ENCODE peak calls at places on chromosomes 3 and 15, in nine cellular contexts. One of them, this sample, is unnamed.

GRCh38 chr3:79467721-79468120 is 300.1 kb downstream of the ROBO1 start:
- DNase-seq in stimulated activated CD8-positive, alpha-beta memory T cell treated with anti-CD3 and anti-CD28 coated beads, Interleukin-2, amount 100 ng/mL, for 48 hours: no peak
- DNase-seq in NCI-H774: no peak
- DNase-seq in pulmonary artery endothelial cell: no peak
- DNase-seq in GM12892: no peak
- DNase-seq in aorta: no peak
- DNase-seq in HFFc6: no peak
- DNase-seq in stimulated activated naive CD8-positive, alpha-beta T cell treated with anti-CD3 and anti-CD28 coated beads, Interleukin-15, Interleukin-2, amounts not matched to agents 100 U/mL and 50 U/mL, for 24 hours: no peak
- DNase-seq in activated B cell treated with CpG ODN at 0.5 μM for 24 hours: no peak
- DNase-seq in this sample: no peak

GRCh38 chr3:55177749-55178148 is 249.9 kb upstream of the LRTM1 start:
- DNase-seq in stimulated activated CD8-positive, alpha-beta memory T cell treated with anti-CD3 and anti-CD28 coated beads, Interleukin-2, amount 100 ng/mL, for 48 hours: no peak
- DNase-seq in NCI-H774: no peak
- DNase-seq in pulmonary artery endothelial cell: no peak
- DNase-seq in GM12892: no peak
- DNase-seq in aorta: no peak
- DNase-seq in HFFc6: no peak
- DNase-seq in stimulated activated naive CD8-positive, alpha-beta T cell treated with anti-CD3 and anti-CD28 coated beads, Interleukin-15, Interleukin-2, amounts not matched to agents 100 U/mL and 50 U/mL, for 24 hours: no peak
- DNase-seq in activated B cell treated with CpG ODN at 0.5 μM for 24 hours: no peak
- DNase-seq in this sample: no peak

GRCh38 chr15:69236505-69236904 is 62.2 kb upstream of the PAQR5 start:
- DNase-seq in stimulated activated CD8-positive, alpha-beta memory T cell treated with anti-CD3 and anti-CD28 coated beads, Interleukin-2, amount 100 ng/mL, for 48 hours: no peak
- DNase-seq in NCI-H774: no peak
- DNase-seq in pulmonary artery endothelial cell: no peak
- DNase-seq in GM12892: no peak
- DNase-seq in aorta: no peak
- DNase-seq in HFFc6: no peak
- DNase-seq in stimulated activated naive CD8-positive, alpha-beta T cell treated with anti-CD3 and anti-CD28 coated beads, Interleukin-15, Interleukin-2, amounts not matched to agents 100 U/mL and 50 U/mL, for 24 hours: no peak
- DNase-seq in activated B cell treated with CpG ODN at 0.5 μM for 24 hours: no peak
- DNase-seq in this sample: no peak

GRCh38 chr3:8239718-8240698 is 261.6 kb upstream of the LMCD1 start:
- DNase-seq in stimulated activated CD8-positive, alpha-beta memory T cell treated with anti-CD3 and anti-CD28 coated beads, Interleukin-2, amount 100 ng/mL, for 48 hours: no peak
- DNase-seq in NCI-H774: no peak
- DNase-seq in pulmonary artery endothelial cell: peak
- DNase-seq in GM12892: no peak
- DNase-seq in aorta: no peak
- DNase-seq in HFFc6: peak
- DNase-seq in stimulated activated naive CD8-positive, alpha-beta T cell treated with anti-CD3 and anti-CD28 coated beads, Interleukin-15, Interleukin-2, amounts not matched to agents 100 U/mL and 50 U/mL, for 24 hours: peak
- DNase-seq in activated B cell treated with CpG ODN at 0.5 μM for 24 hours: no peak
- DNase-seq in this sample: peak

GRCh38 chr3:15007681-15008141 is 57.4 kb downstream of the MRPS25 start:
- DNase-seq in stimulated activated CD8-positive, alpha-beta memory T cell treated with anti-CD3 and anti-CD28 coated beads, Interleukin-2, amount 100 ng/mL, for 48 hours: no peak
- DNase-seq in NCI-H774: peak
- DNase-seq in pulmonary artery endothelial cell: no peak
- DNase-seq in GM12892: no peak
- DNase-seq in aorta: no peak
- DNase-seq in HFFc6: peak
- DNase-seq in stimulated activated naive CD8-positive, alpha-beta T cell treated with anti-CD3 and anti-CD28 coated beads, Interleukin-15, Interleukin-2, amounts not matched to agents 100 U/mL and 50 U/mL, for 24 hours: no peak
- DNase-seq in activated B cell treated with CpG ODN at 0.5 μM for 24 hours: no peak
- DNase-seq in this sample: no peak

GRCh38 chr15:100141304-100142080 is 200.3 kb downstream of the ADAMTS17 start:
- DNase-seq in stimulated activated CD8-positive, alpha-beta memory T cell treated with anti-CD3 and anti-CD28 coated beads, Interleukin-2, amount 100 ng/mL, for 48 hours: no peak
- DNase-seq in NCI-H774: no peak
- DNase-seq in pulmonary artery endothelial cell: no peak
- DNase-seq in GM12892: no peak
- DNase-seq in aorta: no peak
- DNase-seq in HFFc6: no peak
- DNase-seq in stimulated activated naive CD8-positive, alpha-beta T cell treated with anti-CD3 and anti-CD28 coated beads, Interleukin-15, Interleukin-2, amounts not matched to agents 100 U/mL and 50 U/mL, for 24 hours: no peak
- DNase-seq in activated B cell treated with CpG ODN at 0.5 μM for 24 hours: no peak
- DNase-seq in this sample: no peak

GRCh38 chr3:43287514-43287913 is 1.2 kb downstream of the SNRK start:
- DNase-seq in stimulated activated CD8-positive, alpha-beta memory T cell treated with anti-CD3 and anti-CD28 coated beads, Interleukin-2, amount 100 ng/mL, for 48 hours: no peak
- DNase-seq in NCI-H774: no peak
- DNase-seq in pulmonary artery endothelial cell: no peak
- DNase-seq in GM12892: no peak
- DNase-seq in aorta: no peak
- DNase-seq in HFFc6: no peak
- DNase-seq in stimulated activated naive CD8-positive, alpha-beta T cell treated with anti-CD3 and anti-CD28 coated beads, Interleukin-15, Interleukin-2, amounts not matched to agents 100 U/mL and 50 U/mL, for 24 hours: no peak
- DNase-seq in activated B cell treated with CpG ODN at 0.5 μM for 24 hours: no peak
- DNase-seq in this sample: no peak

GRCh38 chr3:179681492-179682263 is 28.8 kb downstream of the USP13 start:
- DNase-seq in stimulated activated CD8-positive, alpha-beta memory T cell treated with anti-CD3 and anti-CD28 coated beads, Interleukin-2, amount 100 ng/mL, for 48 hours: no peak
- DNase-seq in NCI-H774: no peak
- DNase-seq in pulmonary artery endothelial cell: no peak
- DNase-seq in GM12892: no peak
- DNase-seq in aorta: no peak
- DNase-seq in HFFc6: no peak
- DNase-seq in stimulated activated naive CD8-positive, alpha-beta T cell treated with anti-CD3 and anti-CD28 coated beads, Interleukin-15, Interleukin-2, amounts not matched to agents 100 U/mL and 50 U/mL, for 24 hours: no peak
- DNase-seq in activated B cell treated with CpG ODN at 0.5 μM for 24 hours: no peak
- DNase-seq in this sample: no peak

GRCh38 chr15:68444336-68444735 is 12.4 kb upstream of the ITGA11 start:
- DNase-seq in stimulated activated CD8-positive, alpha-beta memory T cell treated with anti-CD3 and anti-CD28 coated beads, Interleukin-2, amount 100 ng/mL, for 48 hours: no peak
- DNase-seq in NCI-H774: no peak
- DNase-seq in pulmonary artery endothelial cell: no peak
- DNase-seq in GM12892: no peak
- DNase-seq in aorta: no peak
- DNase-seq in HFFc6: no peak
- DNase-seq in stimulated activated naive CD8-positive, alpha-beta T cell treated with anti-CD3 and anti-CD28 coated beads, Interleukin-15, Interleukin-2, amounts not matched to agents 100 U/mL and 50 U/mL, for 24 hours: no peak
- DNase-seq in activated B cell treated with CpG ODN at 0.5 μM for 24 hours: no peak
- DNase-seq in this sample: no peak

GRCh38 chr15:48411971-48412591 is 80.9 kb downstream of the DUT start:
- DNase-seq in stimulated activated CD8-positive, alpha-beta memory T cell treated with anti-CD3 and anti-CD28 coated beads, Interleukin-2, amount 100 ng/mL, for 48 hours: no peak
- DNase-seq in NCI-H774: no peak
- DNase-seq in pulmonary artery endothelial cell: no peak
- DNase-seq in GM12892: no peak
- DNase-seq in aorta: no peak
- DNase-seq in HFFc6: peak
- DNase-seq in stimulated activated naive CD8-positive, alpha-beta T cell treated with anti-CD3 and anti-CD28 coated beads, Interleukin-15, Interleukin-2, amounts not matched to agents 100 U/mL and 50 U/mL, for 24 hours: no peak
- DNase-seq in activated B cell treated with CpG ODN at 0.5 μM for 24 hours: no peak
- DNase-seq in this sample: no peak

GRCh38 chr15:57395292-57395691 is 19.0 kb downstream of the CGNL1 start:
- DNase-seq in stimulated activated CD8-positive, alpha-beta memory T cell treated with anti-CD3 and anti-CD28 coated beads, Interleukin-2, amount 100 ng/mL, for 48 hours: no peak
- DNase-seq in NCI-H774: no peak
- DNase-seq in pulmonary artery endothelial cell: peak
- DNase-seq in GM12892: no peak
- DNase-seq in aorta: no peak
- DNase-seq in HFFc6: peak
- DNase-seq in stimulated activated naive CD8-positive, alpha-beta T cell treated with anti-CD3 and anti-CD28 coated beads, Interleukin-15, Interleukin-2, amounts not matched to agents 100 U/mL and 50 U/mL, for 24 hours: no peak
- DNase-seq in activated B cell treated with CpG ODN at 0.5 μM for 24 hours: no peak
- DNase-seq in this sample: peak

GRCh38 chr3:53295410-53295809 is 39.6 kb upstream of the TKT start:
- DNase-seq in stimulated activated CD8-positive, alpha-beta memory T cell treated with anti-CD3 and anti-CD28 coated beads, Interleukin-2, amount 100 ng/mL, for 48 hours: no peak
- DNase-seq in NCI-H774: no peak
- DNase-seq in pulmonary artery endothelial cell: no peak
- DNase-seq in GM12892: no peak
- DNase-seq in aorta: no peak
- DNase-seq in HFFc6: no peak
- DNase-seq in stimulated activated naive CD8-positive, alpha-beta T cell treated with anti-CD3 and anti-CD28 coated beads, Interleukin-15, Interleukin-2, amounts not matched to agents 100 U/mL and 50 U/mL, for 24 hours: no peak
- DNase-seq in activated B cell treated with CpG ODN at 0.5 μM for 24 hours: no peak
- DNase-seq in this sample: no peak

GRCh38 chr15:89119489-89120478 is 31.5 kb downstream of the ABHD2 start:
- DNase-seq in stimulated activated CD8-positive, alpha-beta memory T cell treated with anti-CD3 and anti-CD28 coated beads, Interleukin-2, amount 100 ng/mL, for 48 hours: no peak
- DNase-seq in NCI-H774: peak
- DNase-seq in pulmonary artery endothelial cell: no peak
- DNase-seq in GM12892: no peak
- DNase-seq in aorta: no peak
- DNase-seq in HFFc6: no peak
- DNase-seq in stimulated activated naive CD8-positive, alpha-beta T cell treated with anti-CD3 and anti-CD28 coated beads, Interleukin-15, Interleukin-2, amounts not matched to agents 100 U/mL and 50 U/mL, for 24 hours: no peak
- DNase-seq in activated B cell treated with CpG ODN at 0.5 μM for 24 hours: no peak
- DNase-seq in this sample: no peak

GRCh38 chr3:61009025-61009424 is 242.2 kb downstream of the FHIT start:
- DNase-seq in stimulated activated CD8-positive, alpha-beta memory T cell treated with anti-CD3 and anti-CD28 coated beads, Interleukin-2, amount 100 ng/mL, for 48 hours: no peak
- DNase-seq in NCI-H774: no peak
- DNase-seq in pulmonary artery endothelial cell: no peak
- DNase-seq in GM12892: no peak
- DNase-seq in aorta: no peak
- DNase-seq in HFFc6: no peak
- DNase-seq in stimulated activated naive CD8-positive, alpha-beta T cell treated with anti-CD3 and anti-CD28 coated beads, Interleukin-15, Interleukin-2, amounts not matched to agents 100 U/mL and 50 U/mL, for 24 hours: no peak
- DNase-seq in activated B cell treated with CpG ODN at 0.5 μM for 24 hours: no peak
- DNase-seq in this sample: no peak